ENCODE peak calls at places on chromosomes 7 and 10, in six cellular contexts. M, U, P, X, G and N are unnamed samples.

GRCh38 chr10:113399051-113399450 is 153.8 kb upstream of the HABP2 start:
- DNase-seq in M (no peak), U (no peak), P (peak; percentile 30), X (peak; percentile 69), G (no peak), N (no peak)

GRCh38 chr7:26399309-26399610 is 107.6 kb downstream of the SNX10 start:
- DNase-seq in M (peak; percentile 57), U (peak; percentile 29), P (no peak), X (peak; percentile 55), G (peak; percentile 2), N (no peak)

GRCh38 chr10:13555884-13556529 is 27.2 kb upstream of the BEND7 start:
- DNase-seq in M (no peak), U (no peak), P (no peak), X (no peak), G (no peak), N (no peak)

GRCh38 chr7:80273327-80273726 is 138.7 kb downstream of the GNAI1 start:
- DNase-seq in M (no peak), U (no peak), P (peak; percentile 71), X (peak; percentile 72), G (peak; percentile 65), N (peak; percentile 79)

GRCh38 chr10:6134099-6134880 is 45.5 kb downstream of the RBM17 start:
- DNase-seq in M (no peak), U (peak; percentile 4), P (no peak), X (no peak), G (no peak), N (no peak)

GRCh38 chr7:149880871-149881301 is 7.1 kb downstream of the ATP6V0E2 start:
- DNase-seq in M (peak; percentile 79), U (peak; percentile 70), P (no peak), X (no peak), G (no peak), N (no peak)

GRCh38 chr10:71073451-71074175 is 138.8 kb upstream of the UNC5B start:
- DNase-seq in M (no peak), U (no peak), P (no peak), X (no peak), G (no peak), N (no peak)

GRCh38 chr7:95845007-95845406 is 72.7 kb downstream of the DYNC1I1 start:
- DNase-seq in M (no peak), U (no peak), P (peak; percentile 26), X (peak; percentile 34), G (no peak), N (no peak)

GRCh38 chr7:144026203-144026883 is 22.4 kb upstream of the OR2A5 start:
- DNase-seq in M (no peak), U (no peak), P (no peak), X (no peak), G (no peak), N (no peak)

GRCh38 chr10:124394583-124394982 is 24.1 kb downstream of the OAT start:
- DNase-seq in M (no peak), U (no peak), P (no peak), X (no peak), G (no peak), N (peak; percentile 72)

GRCh38 chr10:15341502-15342128 is 29.5 kb downstream of the FAM171A1 start:
- DNase-seq in M (no peak), U (no peak), P (no peak), X (no peak), G (no peak), N (no peak)

GRCh38 chr10:101291254-101292193 is 62.3 kb upstream of the LBX1 start:
- DNase-seq in M (peak; percentile 78), U (peak; percentile 47), P (no peak), X (peak; percentile 54), G (peak; percentile 23), N (no peak)

GRCh38 chr7:8422177-8422576 is 11.2 kb upstream of the NXPH1 start:
- DNase-seq in M (no peak), U (no peak), P (no peak), X (no peak), G (no peak), N (no peak)

GRCh38 chr7:32299133-32299702 is 191.0 kb downstream of the LSM5 start:
- DNase-seq in M (peak; percentile 80), U (peak; percentile 39), P (no peak), X (no peak), G (no peak), N (peak; percentile 6)

GRCh38 chr7:68238204-68238805 is 1241.7 kb downstream of the TYW1 start:
- DNase-seq in M (no peak), U (no peak), P (no peak), X (no peak), G (no peak), N (no peak)

GRCh38 chr10:72063703-72064391 is 24.5 kb downstream of the SPOCK2 start:
- DNase-seq in M (no peak), U (no peak), P (no peak), X (peak; percentile 44), G (no peak), N (peak; percentile 57)

GRCh38 chr10:71708301-71708703 is 11.3 kb downstream of the C10orf105 start:
- DNase-seq in M (peak; percentile 86), U (peak; percentile 50), P (no peak), X (peak; percentile 57), G (no peak), N (no peak)

GRCh38 chr7:44225566-44226395 is 25.0 kb downstream of the YKT6 start:
- DNase-seq in M (peak; percentile 57), U (no peak), P (no peak), X (peak; percentile 34), G (no peak), N (no peak)

GRCh38 chr10:78605800-78606350 is 462.9 kb upstream of the ZMIZ1 start:
- DNase-seq in M (no peak), U (no peak), P (no peak), X (peak; percentile 48), G (no peak), N (peak; percentile 76)

GRCh38 chr10:123573236-123574147 is 92.7 kb upstream of the GPR26 start:
- DNase-seq in M (no peak), U (no peak), P (peak; percentile 9), X (peak; percentile 36), G (no peak), N (peak; percentile 86)

GRCh38 chr7:92765725-92766124 is 70.6 kb downstream of the CDK6 start:
- DNase-seq in M (no peak), U (no peak), P (peak; percentile 87), X (peak; percentile 88), G (peak; percentile 88), N (peak; percentile 90)

GRCh38 chr10:127922675-127923366 is 15.9 kb downstream of the PTPRE start:
- DNase-seq in M (peak; percentile 90), U (peak; percentile 32), P (peak; percentile 88), X (peak; percentile 88), G (peak; percentile 55), N (peak; percentile 86)

GRCh38 chr7:140475747-140476333 is 3.5 kb downstream of the MKRN1 start:
- DNase-seq in M (no peak), U (no peak), P (peak; percentile 24), X (peak; percentile 66), G (peak; percentile 41), N (peak; percentile 56)

DNA sequence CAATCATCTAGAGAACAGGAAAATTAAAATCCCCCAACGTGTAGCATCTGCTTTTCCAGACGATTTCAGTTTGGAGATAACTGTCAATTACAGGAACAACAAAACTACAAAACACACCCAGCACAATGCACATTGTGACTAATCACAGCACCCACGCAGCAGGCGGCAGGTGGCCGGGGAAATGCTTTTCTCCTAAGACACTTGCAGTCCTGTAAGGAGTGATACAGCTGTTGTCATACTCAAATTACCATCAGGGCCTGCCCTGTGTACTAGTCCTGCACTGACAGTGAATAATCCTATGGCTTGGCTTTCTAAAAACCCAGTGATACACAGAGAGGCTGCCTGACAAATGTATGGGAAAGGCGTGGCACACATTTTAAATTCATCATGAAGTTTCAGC is 37.8 kb downstream of the COBL start:
- DNase-seq in M (no peak), U (no peak), P (no peak), X (no peak), G (no peak), N (no peak)
- H3K4me3 ChIP-seq in M (no peak overlapping the region), U (no peak overlapping the region), P (no peak overlapping the region), X (no peak overlapping the region), G (no peak overlapping the region), N (no peak overlapping the region)

DNA sequence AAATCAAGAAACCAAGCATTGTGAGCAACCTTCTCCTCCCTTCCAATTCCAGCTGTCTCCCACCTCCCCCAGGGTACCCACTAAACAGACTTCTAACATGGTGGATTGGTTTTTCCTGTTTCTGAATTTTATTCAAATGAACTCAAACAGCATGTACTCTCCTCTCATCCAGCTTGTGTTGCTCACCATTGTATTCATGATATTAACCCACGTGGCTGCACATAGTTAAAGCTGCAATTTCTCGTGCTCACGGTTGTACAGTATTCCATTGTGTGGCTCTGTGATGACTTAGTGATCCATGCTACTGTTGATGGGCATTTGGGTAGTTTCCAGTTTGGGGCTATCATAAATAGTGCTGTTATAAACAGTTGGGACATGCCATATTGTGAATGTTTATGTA is 124.2 kb downstream of the CACNB2 start:
- DNase-seq in M (no peak), U (no peak), P (no peak), X (no peak), G (no peak), N (no peak)
- H3K4me3 ChIP-seq in M (no peak overlapping the region), U (no peak overlapping the region), P (no peak overlapping the region), X (no peak overlapping the region), G (no peak overlapping the region), N (no peak overlapping the region)

GRCh38 chr7:55132890-55133551 is 114.2 kb downstream of the EGFR start:
- DNase-seq in M (no peak), U (peak; percentile 61), P (peak; percentile 98), X (peak; percentile 99), G (peak; percentile 100), N (peak; percentile 100)

GRCh38 chr7:55132550-55132889 is 113.7 kb downstream of the EGFR start:
- DNase-seq in M (no peak), U (no peak), P (no peak), X (no peak), G (no peak), N (no peak)

GRCh38 chr7:55134786-55135185 is 116.0 kb downstream of the EGFR start:
- DNase-seq in M (no peak), U (no peak), P (no peak), X (no peak), G (peak; percentile 34), N (no peak)

GRCh38 chr7:55135462-55135861 is 116.6 kb downstream of the EGFR start:
- DNase-seq in M (no peak), U (no peak), P (no peak), X (no peak), G (no peak), N (no peak)

GRCh38 chr7:55133630-55134392 is 115.0 kb downstream of the EGFR start:
- DNase-seq in M (peak; percentile 79), U (no peak), P (peak; percentile 98), X (peak; percentile 99), G (peak; percentile 99), N (peak; percentile 93)
- H3K4me3 ChIP-seq in M (no peak overlapping the region), U (no peak overlapping the region), P (no peak overlapping the region), X (peak overlapping the region; percentile 41), G (no peak overlapping the region), N (no peak overlapping the region)

DNA sequence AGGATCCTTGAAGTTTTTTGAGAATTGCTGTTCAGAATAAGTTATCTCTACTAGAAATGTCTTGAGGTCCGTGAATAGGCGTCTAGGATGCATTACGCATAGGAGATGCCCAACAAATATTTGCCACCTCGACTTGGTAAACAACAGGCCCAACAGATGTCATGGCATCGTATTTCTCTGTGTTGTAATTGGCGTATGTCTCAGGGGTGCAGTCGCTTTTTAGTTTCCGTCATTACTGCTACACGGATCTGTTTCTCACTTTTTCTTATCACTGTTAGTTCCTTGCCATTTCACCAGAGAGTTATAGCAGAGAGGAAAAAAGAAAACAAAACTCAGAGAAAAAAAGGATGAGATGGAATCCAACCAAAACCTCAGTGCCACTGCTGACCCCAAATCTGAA is 73.0 kb upstream of the SFMBT2 start:
- DNase-seq in M (no peak), U (no peak), P (no peak), X (no peak), G (no peak), N (no peak)
- H3K4me3 ChIP-seq in M (no peak overlapping the region), U (no peak overlapping the region), P (no peak overlapping the region), X (no peak overlapping the region), G (no peak overlapping the region), N (no peak overlapping the region)

GRCh38 chr10:121294630-121295029 is 303.6 kb downstream of the FGFR2 start:
- DNase-seq in M (no peak), U (no peak), P (no peak), X (no peak), G (no peak), N (no peak)
- H3K4me3 ChIP-seq in M (no peak overlapping the region), U (no peak overlapping the region), P (no peak overlapping the region), X (no peak overlapping the region), G (no peak overlapping the region), N (no peak overlapping the region)